ENCODE peak calls at places on chromosomes 5 and 9, in seven cellular contexts. U is stomach, S is endothelial cell of umbilical vein, C is prostate gland, N is transverse colon, P is SK-N-SH, H is breast epithelium. D is an unnamed sample.
A peak's percentile ranks its signal among the peaks of the same experiment; 100 is the strongest.

GRCh38 chr9:124126571-124127289 is 115.2 kb downstream of the LHX2 start:
- DNase-seq in N (peak; percentile 80), U (peak; percentile 83), P (peak; percentile 84), H (peak; percentile 55), S (peak; percentile 67), C (peak; percentile 70), D (peak; percentile 84)

GRCh38 chr5:61704289-61704688 is 372.2 kb downstream of the ZSWIM6 start:
- DNase-seq in S (peak; percentile 4), C (no peak), U (no peak), P (no peak), H (no peak), N (no peak), D (no peak)

GRCh38 chr5:113513384-113514262 is at the start of gene YTHDC2:
- DNase-seq in C (peak; percentile 65), S (peak; percentile 90), U (peak; percentile 86), N (peak; percentile 88), P (peak; percentile 89), H (peak; percentile 80), D (peak; percentile 92)

GRCh38 chr5:75054110-75054930 is 2.0 kb upstream of the GCNT4 start:
- DNase-seq in U (peak; percentile 61), C (peak; percentile 37), H (peak; percentile 35), P (peak; percentile 23), N (peak; percentile 17), S (no peak), D (peak; percentile 74)

GRCh38 chr5:151183451-151184245 is 26.1 kb upstream of the ANXA6 start:
- DNase-seq in U (no peak), C (no peak), N (no peak), H (no peak), P (no peak), S (peak; percentile 54), D (no peak)

GRCh38 chr9:75170898-75171360 is 82.6 kb downstream of the OSTF1 start:
- DNase-seq in P (no peak), C (no peak), N (no peak), U (no peak), S (no peak), H (no peak), D (no peak)

GRCh38 chr5:103425686-103426454 is 136.7 kb downstream of the NUDT12 start:
- DNase-seq in H (no peak), S (no peak), P (no peak), C (no peak), N (no peak), U (no peak), D (no peak)

GRCh38 chr5:172524573-172525021 is 70.3 kb upstream of the SH3PXD2B start:
- DNase-seq in H (no peak), N (peak; percentile 33), U (no peak), C (no peak), S (no peak), P (peak; percentile 60), D (peak; percentile 93)

GRCh38 chr5:1897386-1897785 is 14.7 kb upstream of the IRX4 start:
- DNase-seq in U (no peak), C (no peak), H (no peak), N (no peak), S (no peak), P (no peak), D (no peak)

GRCh38 chr9:73176450-73176875 is 24.8 kb downstream of the ANXA1 start:
- DNase-seq in N (no peak), H (peak; percentile 81), P (no peak), C (no peak), U (no peak), S (no peak), D (no peak)

GRCh38 chr9:98654247-98654646 is 54.5 kb downstream of the GABBR2 start:
- DNase-seq in N (no peak), C (no peak), H (no peak), S (no peak), U (no peak), P (no peak), D (no peak)

GRCh38 chr5:131109540-131110255 is 55.4 kb downstream of the HINT1 start:
- DNase-seq in P (peak; percentile 46), H (no peak), C (peak; percentile 10), U (no peak), S (peak; percentile 52), N (no peak), D (no peak)

GRCh38 chr5:59351076-59351794 is 542.3 kb downstream of the PDE4D start:
- DNase-seq in C (no peak), P (no peak), H (no peak), S (no peak), N (no peak), U (no peak), D (peak; percentile 75)

GRCh38 chr5:179504600-179505396 is 45.6 kb upstream of the RUFY1 start:
- DNase-seq in C (no peak), U (no peak), H (no peak), S (no peak), N (no peak), P (no peak), D (no peak)

GRCh38 chr9:103193992-103194391 is 198.9 kb downstream of the CYLC2 start:
- DNase-seq in N (no peak), U (no peak), H (no peak), C (no peak), S (no peak), P (peak; percentile 31), D (no peak)

GRCh38 chr5:158121678-158122077 is 262.7 kb upstream of the CLINT1 start:
- DNase-seq in C (no peak), U (no peak), N (no peak), H (no peak), S (no peak), P (no peak), D (no peak)

GRCh38 chr5:61575103-61575502 is 243.0 kb downstream of the ZSWIM6 start:
- DNase-seq in H (no peak), N (no peak), P (peak; percentile 72), S (peak; percentile 24), U (no peak), C (no peak), D (no peak)

GRCh38 chr5:19031491-19031890 is 956.5 kb downstream of the CDH18 start:
- DNase-seq in C (no peak), U (no peak), N (no peak), P (no peak), H (no peak), S (no peak), D (no peak)

GRCh38 chr9:113542016-113542415 is 78.5 kb downstream of the RGS3 start:
- DNase-seq in H (no peak), C (no peak), P (no peak), S (no peak), N (no peak), U (no peak), D (peak; percentile 48)

GRCh38 chr5:160159991-160160826 is 41.0 kb upstream of the PWWP2A start:
- DNase-seq in C (no peak), U (peak; percentile 51), P (no peak), S (no peak), N (no peak), H (no peak), D (no peak)

GRCh38 chr5:179271821-179272325 is 73.4 kb downstream of the ADAMTS2 start:
- DNase-seq in N (no peak), P (peak; percentile 23), S (no peak), H (no peak), C (no peak), U (no peak), D (peak; percentile 61)

GRCh38 chr5:151097081-151097480 is 16.2 kb upstream of the TNIP1 start:
- DNase-seq in U (no peak), S (no peak), N (no peak), H (no peak), C (no peak), P (no peak), D (no peak)

GRCh38 chr9:15155826-15156225 is 151.2 kb downstream of the TTC39B start:
- DNase-seq in S (peak; percentile 97), H (no peak), U (no peak), P (peak; percentile 6), N (no peak), C (no peak), D (no peak)

GRCh38 chr9:36980148-36980974 is 53.7 kb downstream of the PAX5 start:
- DNase-seq in P (peak; percentile 72), N (no peak), S (no peak), C (no peak), U (no peak), H (no peak), D (peak; percentile 3)

GRCh38 chr9:33651125-33651524 is 127.1 kb downstream of the ANKRD18B start:
- DNase-seq in C (no peak), S (no peak), H (no peak), N (no peak), P (no peak), U (no peak), D (no peak)

GRCh38 chr5:154654484-154655375 is 100.4 kb upstream of the LARP1 start:
- DNase-seq in U (no peak), H (no peak), P (no peak), N (no peak), S (peak; percentile 79), C (no peak), D (no peak)

GRCh38 chr9:110797611-110798010 is 129.0 kb downstream of the MUSK start:
- DNase-seq in C (no peak), N (no peak), P (no peak), U (no peak), H (no peak), S (peak; percentile 40), D (no peak)

GRCh38 chr5:664994-665360 is 28.2 kb downstream of the TPPP start:
- DNase-seq in N (no peak), H (no peak), S (no peak), U (no peak), P (no peak), C (no peak), D (peak; percentile 46)

GRCh38 chr5:89327621-89328020 is 444.6 kb upstream of the MEF2C start:
- DNase-seq in S (peak; percentile 41), P (no peak), C (no peak), U (no peak), N (no peak), H (no peak), D (no peak)

GRCh38 chr5:72452515-72453259 is 54.5 kb downstream of the ZNF366 start:
- DNase-seq in P (no peak), U (peak; percentile 76), H (peak; percentile 75), N (peak; percentile 54), S (peak; percentile 97), C (peak; percentile 56), D (peak; percentile 90)
- TF ChIP-seq POLR2AphosphoS5 in P (no peak), U (peak; percentile 58), H (peak; percentile 36), N (peak; percentile 55), S (peak; percentile 79), C (peak; percentile 12), D (peak; percentile 66)

DNA sequence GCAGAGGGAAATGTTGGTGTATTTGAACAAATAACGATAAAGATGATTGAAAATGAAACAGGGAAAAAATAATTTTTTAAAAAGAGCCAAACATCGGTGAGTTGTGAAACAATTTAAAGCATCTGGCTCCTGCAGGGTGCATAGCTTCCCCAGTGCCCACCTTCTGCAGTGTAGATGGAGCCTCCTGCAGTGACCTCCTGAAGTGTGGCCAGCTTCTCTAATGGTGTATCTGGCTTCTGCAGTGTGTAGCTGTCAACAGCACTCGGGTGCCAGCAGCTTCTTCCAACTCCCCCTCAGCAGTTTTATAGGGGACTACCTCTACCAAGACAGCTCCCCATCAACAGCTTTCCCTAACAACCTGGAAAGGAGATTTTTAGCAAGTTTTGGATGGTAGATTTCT is 279.4 kb upstream of the SEMA6A start:
- DNase-seq in U (no peak), P (no peak), S (no peak), H (no peak), C (no peak), N (no peak), D (no peak)
- H3K27ac ChIP-seq in U (no peak overlapping the region), P (no peak overlapping the region), S (no peak overlapping the region), H (no peak overlapping the region), C (no peak overlapping the region), N (no peak overlapping the region), D (no peak overlapping the region)

GRCh38 chr5:111855356-111855755 is 98.4 kb upstream of the NREP start:
- DNase-seq in C (no peak), S (no peak), H (no peak), N (no peak), U (no peak), P (no peak), D (no peak)
- TF ChIP-seq POLR2AphosphoS5 in C (no peak), S (no peak), H (no peak), N (no peak), U (no peak), P (no peak), D (no peak)

GRCh38 chr9:137550958-137551655 is 572 bp upstream of the MRPL41 start:
- DNase-seq in H (no peak), C (peak; percentile 36), P (peak; percentile 97), N (no peak), S (peak; percentile 29), U (no peak), D (no peak)
- H3K27ac ChIP-seq in H (peak overlapping the region; percentile 91), C (peak overlapping the region; percentile 92), P (no peak overlapping the region), N (peak overlapping the region; percentile 95), S (peak overlapping the region; percentile 49), U (peak overlapping the region; percentile 87), D (peak overlapping the region; percentile 86)

D was measured in sigmoid colon.